ENCODE peak calls at places on chromosome X, in eight cellular contexts. L, K, W, E, M, H, X and I are unnamed samples. For H3K9me3, the result is how much of the 10 kb centered on the place peaks cover.

GRCh38 chrX:75522565-75523411 is at the start of gene ZDHHC15:
- DNase-seq in K (peak), L (peak), H (peak), E (peak), W (peak), M (peak), X (peak), I (no peak)

GRCh38 chrX:84907324-84907946 is 96.2 kb upstream of the APOOL start:
- DNase-seq in M (no peak), X (no peak), W (no peak), L (no peak), E (no peak), H (no peak), K (peak), I (no peak)

GRCh38 chrX:37686348-37686736 is 751 bp downstream of the XK start:
- DNase-seq in W (no peak), L (no peak), K (no peak), E (no peak), H (no peak), X (no peak), M (no peak), I (no peak)

GRCh38 chrX:110123331-110123782 is 120.4 kb downstream of the TMEM164 start:
- DNase-seq in E (no peak), H (no peak), L (no peak), X (no peak), M (no peak), W (no peak), K (no peak), I (no peak)

GRCh38 chrX:104253567-104254441 is 929 bp downstream of the ESX1 start:
- DNase-seq in L (no peak), K (peak), H (no peak), M (no peak), W (peak), E (no peak), X (peak), I (no peak)

GRCh38 chrX:130539721-130540321 is 138.0 kb downstream of the RBMX2 start:
- DNase-seq in L (no peak), E (peak), H (peak), W (peak), K (peak), X (peak), M (no peak), I (peak)

GRCh38 chrX:30748337-30748960 is 95.2 kb downstream of the GK start:
- DNase-seq in K (no peak), L (no peak), X (no peak), M (no peak), E (no peak), W (no peak), H (no peak), I (no peak)

GRCh38 chrX:20056704-20057103 is 60.0 kb downstream of the MAP7D2 start:
- DNase-seq in X (no peak), M (no peak), L (no peak), K (no peak), H (no peak), E (no peak), W (no peak), I (peak)

GRCh38 chrX:94908171-94908570 is 1234.2 kb downstream of the FAM133A start:
- DNase-seq in K (no peak), H (no peak), W (no peak), X (no peak), L (no peak), E (no peak), M (no peak), I (no peak)

GRCh38 chrX:44733931-44734330 is 109.9 kb upstream of the DUSP21 start:
- DNase-seq in W (no peak), M (no peak), E (no peak), L (no peak), H (no peak), K (no peak), X (no peak), I (no peak)

GRCh38 chrX:130769835-130770234 is 133.2 kb downstream of the ENOX2 start:
- DNase-seq in E (no peak), X (no peak), H (no peak), W (no peak), K (peak), M (no peak), L (no peak), I (no peak)

GRCh38 chrX:48715876-48716502 is 19.5 kb downstream of the SUV39H1 start:
- DNase-seq in M (no peak), E (no peak), X (no peak), L (no peak), W (no peak), K (no peak), H (no peak), I (no peak)

GRCh38 chrX:51496501-51497291 is at the start of gene NUDT11:
- DNase-seq in L (peak), M (no peak), W (peak), H (peak), E (peak), K (peak), X (peak), I (no peak)

GRCh38 chrX:129529685-129530281 is 6.5 kb upstream of the SMARCA1 start:
- DNase-seq in W (no peak), H (no peak), K (no peak), E (no peak), L (no peak), X (no peak), M (no peak), I (no peak)

GRCh38 chrX:12058087-12058486 is 80.2 kb upstream of the FRMPD4 start:
- DNase-seq in X (no peak), H (no peak), M (no peak), K (no peak), W (no peak), E (no peak), L (no peak), I (no peak)

GRCh38 chrX:57267308-57267707 is 19.2 kb upstream of the FAAH2 start:
- DNase-seq in X (no peak), M (no peak), H (no peak), W (no peak), E (no peak), L (no peak), K (no peak), I (no peak)

GRCh38 chrX:132704769-132705168 is 215.9 kb upstream of the MBNL3 start:
- DNase-seq in K (peak), W (no peak), L (no peak), M (no peak), E (no peak), X (no peak), H (no peak), I (no peak)

GRCh38 chrX:101079736-101080135 is 1.1 kb downstream of the TMEM35A start:
- DNase-seq in H (no peak), W (no peak), X (peak), E (no peak), M (no peak), L (no peak), K (peak), I (peak)

GRCh38 chrX:47215291-47215900 is 3.1 kb upstream of the CDK16 start:
- DNase-seq in E (no peak), H (no peak), L (no peak), M (no peak), X (no peak), K (no peak), W (no peak), I (no peak)

GRCh38 chrX:41759817-41760216 is 35.8 kb downstream of the GPR82 start:
- DNase-seq in K (peak), X (no peak), L (no peak), M (no peak), W (no peak), H (no peak), E (no peak), I (no peak)

GRCh38 chrX:140918398-140919043 is 83.9 kb upstream of the SPANXB1 start:
- DNase-seq in H (no peak), M (peak), L (no peak), E (no peak), X (peak), K (peak), W (peak), I (peak)

DNA sequence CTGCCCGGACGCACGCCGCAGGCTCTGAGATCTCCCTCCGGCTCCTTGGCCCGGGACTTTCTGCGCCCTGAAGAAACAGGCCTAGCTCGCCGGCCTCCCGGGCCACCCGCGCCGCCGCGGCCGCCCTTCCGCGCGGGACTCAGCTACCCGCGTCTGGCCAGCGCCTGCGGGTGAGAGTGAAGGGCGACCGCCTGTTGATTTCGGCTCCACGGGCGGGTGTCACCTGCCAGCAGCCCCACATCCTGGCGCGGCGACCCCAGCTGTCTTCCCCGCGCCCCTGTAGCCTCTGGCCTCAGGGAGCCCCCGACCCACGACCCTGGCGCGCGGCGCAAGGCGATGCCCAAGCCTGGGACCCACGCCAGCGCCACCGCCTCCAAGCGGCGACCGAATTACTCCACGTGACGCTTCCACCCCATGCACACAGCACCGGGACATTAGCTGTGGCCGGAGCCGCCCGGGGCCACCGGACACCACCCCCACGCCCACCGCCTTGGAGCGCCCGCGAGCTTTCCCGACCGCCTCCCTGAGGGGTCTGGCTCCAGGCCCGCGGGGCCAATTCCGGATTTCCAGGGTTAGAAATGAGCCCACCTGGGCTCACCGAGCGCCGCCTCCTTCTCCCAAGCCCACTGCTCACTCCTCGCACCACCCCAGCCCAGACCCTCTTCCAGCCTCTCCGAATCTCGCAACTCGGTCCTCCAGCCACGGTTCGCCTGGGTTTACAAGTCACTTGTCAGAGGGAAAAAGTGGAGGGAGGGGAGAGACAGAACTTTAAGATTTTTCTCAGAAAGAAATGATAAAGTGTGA is 10.2 kb downstream of the ARX start:
- DNase-seq in E (no peak), X (peak), H (no peak), W (no peak), M (no peak), K (no peak), L (no peak), I (no peak)
- H3K4me3 ChIP-seq in E (no peak), X (no peak), H (no peak), W (no peak), M (no peak), K (peak), L (no peak), I (peak)

DNA sequence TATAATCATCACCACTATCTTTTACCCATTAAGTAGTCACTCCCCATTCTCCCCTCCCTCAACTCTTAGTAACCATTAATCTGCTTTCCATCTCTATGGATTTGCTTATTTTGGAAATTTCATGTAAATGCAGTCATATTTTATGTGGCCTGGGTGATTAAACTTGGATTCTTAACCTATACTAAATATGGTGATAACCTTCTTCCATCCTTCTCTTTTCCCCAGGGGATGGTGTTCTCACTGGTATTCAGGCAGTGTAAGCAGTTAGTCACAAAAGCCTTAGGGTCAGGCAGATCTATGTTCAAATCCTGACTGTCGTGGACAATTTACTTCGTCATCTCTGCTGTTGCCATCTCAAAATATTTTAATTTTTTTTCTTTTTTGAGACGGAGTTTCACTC is 29.6 kb downstream of the RAB40AL start:
- DNase-seq in M (no peak), E (no peak), X (no peak), H (no peak), L (no peak), W (no peak), K (no peak), I (no peak)
- H3K9me3 ChIP-seq in M (under half), E (under half), X (under half), H (under half), L (under half), W (under half), K (under half), I (under half)

GRCh38 chrX:134237363-134237702 is 351 bp downstream of the CCDC160 start:
- DNase-seq in X (no peak), W (no peak), L (no peak), H (no peak), K (peak), E (no peak), M (no peak), I (no peak)
- H3K4me3 ChIP-seq in X (peak), W (peak), L (no peak), H (peak), K (peak), E (no peak), M (no peak), I (no peak)

GRCh38 chrX:56029188-56029587 is 203.0 kb upstream of the KLF8 start:
- DNase-seq in H (no peak), W (no peak), L (no peak), M (no peak), K (no peak), E (no peak), X (no peak), I (no peak)
- H3K9me3 ChIP-seq in H (under half), W (under half), L (under half), M (under half), K (under half), E (under half), X (under half), I (under half)

DNA sequence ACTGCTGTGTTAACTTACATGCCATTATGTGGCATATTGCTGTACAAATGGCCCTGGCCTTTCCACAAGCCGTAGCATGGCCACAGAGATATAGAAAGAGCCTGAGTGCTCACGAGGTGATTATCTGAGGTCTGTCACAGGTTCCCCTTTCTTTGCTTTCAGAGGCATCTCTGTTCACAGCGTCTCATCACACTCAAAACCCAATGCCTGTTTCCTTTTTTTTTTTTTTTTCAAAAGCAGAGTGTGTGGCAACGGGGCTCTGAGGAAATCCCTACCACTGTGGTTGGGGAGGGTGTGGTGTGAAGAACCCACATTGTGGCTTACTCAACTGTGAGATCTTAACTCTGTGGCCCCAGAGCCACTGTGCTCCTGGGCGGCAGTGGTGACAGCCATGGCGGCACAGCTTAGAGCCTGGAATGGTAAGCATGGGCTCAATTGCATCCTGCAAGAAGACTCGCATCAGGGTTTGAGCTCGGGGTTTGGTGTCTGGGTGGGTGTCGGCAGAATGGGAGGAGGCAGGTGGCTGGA is 30.8 kb downstream of the RTL5 start:
- DNase-seq in W (no peak), K (no peak), E (no peak), H (no peak), X (no peak), M (peak), L (peak), I (no peak)
- H3K4me3 ChIP-seq in W (no peak), K (no peak), E (no peak), H (no peak), X (no peak), M (no peak), L (peak), I (no peak)

GRCh38 chrX:874061-874460 is 243.5 kb downstream of the SHOX start:
- DNase-seq in E (no peak), L (no peak), K (no peak), W (no peak), H (no peak), X (peak), M (no peak), I (no peak)

GRCh38 chrX:873016-873415 is 242.4 kb downstream of the SHOX start:
- DNase-seq in H (no peak), X (no peak), L (no peak), M (no peak), E (no peak), K (no peak), W (no peak), I (no peak)

GRCh38 chrX:868248-868647 is 237.7 kb downstream of the SHOX start:
- DNase-seq in H (no peak), M (no peak), K (no peak), L (no peak), W (no peak), E (no peak), X (peak), I (no peak)

GRCh38 chrX:866441-866990 is 235.9 kb downstream of the SHOX start:
- DNase-seq in K (no peak), L (no peak), H (no peak), M (no peak), W (no peak), X (peak), E (no peak), I (no peak)

GRCh38 chrX:872090-872489 is 241.5 kb downstream of the SHOX start:
- DNase-seq in L (no peak), M (no peak), X (peak), E (no peak), W (no peak), H (no peak), K (no peak), I (no peak)
- H3K9me3 ChIP-seq in L (under half), M (under half), X (under half), E (under half), W (under half), H (under half), K (under half), I (under half)

GRCh38 chrX:24026403-24026801 is 584 bp downstream of the KLHL15 start:
- DNase-seq in H (no peak), L (no peak), M (no peak), X (peak), E (no peak), K (no peak), W (no peak), I (no peak)
- H3K4me3 ChIP-seq in H (peak), L (peak), M (peak), X (peak), E (peak), K (peak), W (peak), I (peak)

GRCh38 chrX:78182881-78183280 is 43.4 kb upstream of the TAF9B start:
- DNase-seq in E (no peak), M (no peak), L (no peak), W (no peak), X (no peak), H (no peak), K (no peak), I (no peak)
- H3K9me3 ChIP-seq in E (under half), M (under half), L (under half), W (under half), X (under half), H (under half), K (under half), I (under half)

DNA sequence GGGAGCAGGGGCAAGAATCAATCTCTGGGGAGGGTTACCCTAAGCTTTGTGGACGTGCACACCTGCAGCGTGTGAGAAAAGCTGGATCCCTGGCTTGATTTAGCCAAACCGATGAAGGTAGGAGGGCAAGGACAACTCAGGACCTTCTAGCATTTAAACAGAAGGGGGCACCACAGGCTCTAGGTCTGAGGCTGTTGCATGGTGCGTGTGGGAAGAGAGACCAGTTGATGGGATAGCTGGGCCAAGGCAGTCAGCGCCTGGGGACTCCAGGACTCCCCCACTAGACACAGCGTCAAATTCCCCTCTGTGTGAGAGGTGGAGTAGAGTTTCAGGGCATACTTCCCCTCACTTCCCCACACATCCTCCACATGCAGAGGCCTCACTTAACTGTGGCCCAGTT is 4.3 kb downstream of the GABRQ start:
- DNase-seq in H (no peak), L (no peak), X (peak), W (no peak), E (no peak), M (no peak), K (peak), I (peak)
- H3K4me3 ChIP-seq in H (no peak), L (no peak), X (no peak), W (no peak), E (no peak), M (no peak), K (no peak), I (no peak)

DNA sequence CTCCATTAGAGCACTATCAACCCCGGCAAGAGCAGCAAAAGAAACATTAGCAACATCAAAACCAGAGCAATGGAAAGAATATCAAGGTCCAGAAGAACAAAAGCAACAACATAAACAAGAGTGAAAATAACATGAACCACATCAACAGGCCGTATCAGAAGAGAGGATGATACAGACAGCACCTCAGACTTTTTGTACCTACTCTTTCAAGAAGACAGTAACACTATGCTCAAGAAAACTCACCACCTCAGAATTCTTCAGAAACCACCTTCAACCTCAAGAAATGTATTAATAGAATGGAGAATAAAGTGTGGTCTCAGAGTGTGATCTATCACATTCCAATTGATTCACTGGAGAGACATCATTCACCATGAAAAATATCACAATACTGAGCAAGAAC is 46.5 kb downstream of the VSIG4 start:
- DNase-seq in X (no peak), E (no peak), M (no peak), H (no peak), K (no peak), L (no peak), W (no peak), I (no peak)
- H3K9me3 ChIP-seq in X (under half), E (under half), M (under half), H (under half), K (under half), L (under half), W (under half), I (under half)